ENCODE peak calls at places on chromosomes 1 and 21, in seven cellular contexts. One of them, this sample, is unnamed.

GRCh38 chr1:245245021-245245667 is 90.4 kb downstream of the KIF26B start:
- DNase-seq in AG08396: no peak
- DNase-seq in effector memory CD8-positive, alpha-beta T cell: no peak
- DNase-seq in naive thymus-derived CD8-positive, alpha-beta T cell: no peak
- DNase-seq in amniotic stem cell: no peak
- DNase-seq in PC-3: no peak
- DNase-seq in left ventricle myocardium inferior: no peak
- DNase-seq in this sample: no peak

GRCh38 chr1:196717868-196718267 is 56.8 kb upstream of the CFHR3 start:
- DNase-seq in AG08396: no peak
- DNase-seq in effector memory CD8-positive, alpha-beta T cell: no peak
- DNase-seq in naive thymus-derived CD8-positive, alpha-beta T cell: no peak
- DNase-seq in amniotic stem cell: no peak
- DNase-seq in PC-3: no peak
- DNase-seq in left ventricle myocardium inferior: no peak
- DNase-seq in this sample: no peak

GRCh38 chr1:118989878-118990378 is 1.8 kb upstream of the TBX15 start:
- DNase-seq in AG08396: no peak
- DNase-seq in effector memory CD8-positive, alpha-beta T cell: no peak
- DNase-seq in naive thymus-derived CD8-positive, alpha-beta T cell: no peak
- DNase-seq in amniotic stem cell: no peak
- DNase-seq in PC-3: no peak
- DNase-seq in left ventricle myocardium inferior: no peak
- DNase-seq in this sample: no peak

GRCh38 chr1:100720751-100721150 is 1.2 kb downstream of the VCAM1 start:
- DNase-seq in AG08396: no peak
- DNase-seq in effector memory CD8-positive, alpha-beta T cell: no peak
- DNase-seq in naive thymus-derived CD8-positive, alpha-beta T cell: no peak
- DNase-seq in amniotic stem cell: no peak
- DNase-seq in PC-3: no peak
- DNase-seq in left ventricle myocardium inferior: no peak
- DNase-seq in this sample: no peak

GRCh38 chr1:202343652-202344349 is 2.1 kb upstream of the UBE2T start:
- DNase-seq in AG08396: no peak
- DNase-seq in effector memory CD8-positive, alpha-beta T cell: no peak
- DNase-seq in naive thymus-derived CD8-positive, alpha-beta T cell: no peak
- DNase-seq in amniotic stem cell: peak; percentile 50
- DNase-seq in PC-3: peak; percentile 65
- DNase-seq in left ventricle myocardium inferior: no peak
- DNase-seq in this sample: peak; percentile 44

GRCh38 chr21:23534833-23535232 is 2072.4 kb downstream of the MRPL39 start:
- DNase-seq in AG08396: no peak
- DNase-seq in effector memory CD8-positive, alpha-beta T cell: no peak
- DNase-seq in naive thymus-derived CD8-positive, alpha-beta T cell: no peak
- DNase-seq in amniotic stem cell: no peak
- DNase-seq in PC-3: no peak
- DNase-seq in left ventricle myocardium inferior: no peak
- DNase-seq in this sample: no peak

GRCh38 chr1:167899253-167899681 is 14.7 kb downstream of the ADCY10 start:
- DNase-seq in AG08396: peak; percentile 63
- DNase-seq in effector memory CD8-positive, alpha-beta T cell: no peak
- DNase-seq in naive thymus-derived CD8-positive, alpha-beta T cell: no peak
- DNase-seq in amniotic stem cell: no peak
- DNase-seq in PC-3: no peak
- DNase-seq in left ventricle myocardium inferior: peak; percentile 38
- DNase-seq in this sample: no peak

GRCh38 chr1:39717809-39718208 is 20.9 kb upstream of the PPIE start:
- DNase-seq in AG08396: no peak
- DNase-seq in effector memory CD8-positive, alpha-beta T cell: no peak
- DNase-seq in naive thymus-derived CD8-positive, alpha-beta T cell: no peak
- DNase-seq in amniotic stem cell: no peak
- DNase-seq in PC-3: no peak
- DNase-seq in left ventricle myocardium inferior: no peak
- DNase-seq in this sample: no peak

GRCh38 chr1:174740248-174740990 is 259.3 kb upstream of the CACYBP start:
- DNase-seq in AG08396: no peak
- DNase-seq in effector memory CD8-positive, alpha-beta T cell: no peak
- DNase-seq in naive thymus-derived CD8-positive, alpha-beta T cell: no peak
- DNase-seq in amniotic stem cell: no peak
- DNase-seq in PC-3: peak; percentile 11
- DNase-seq in left ventricle myocardium inferior: no peak
- DNase-seq in this sample: no peak

GRCh38 chr1:80181418-80181817 is 1174.9 kb upstream of the ADGRL4 start:
- DNase-seq in AG08396: no peak
- DNase-seq in effector memory CD8-positive, alpha-beta T cell: no peak
- DNase-seq in naive thymus-derived CD8-positive, alpha-beta T cell: no peak
- DNase-seq in amniotic stem cell: no peak
- DNase-seq in PC-3: no peak
- DNase-seq in left ventricle myocardium inferior: no peak
- DNase-seq in this sample: no peak

GRCh38 chr1:194056169-194056568 is 869.8 kb upstream of the B3GALT2 start:
- DNase-seq in AG08396: no peak
- DNase-seq in effector memory CD8-positive, alpha-beta T cell: no peak
- DNase-seq in naive thymus-derived CD8-positive, alpha-beta T cell: peak; percentile 26
- DNase-seq in amniotic stem cell: no peak
- DNase-seq in PC-3: no peak
- DNase-seq in left ventricle myocardium inferior: no peak
- DNase-seq in this sample: no peak

GRCh38 chr1:222616535-222616934 is 1.4 kb upstream of the MIA3 start:
- DNase-seq in AG08396: peak; percentile 74
- DNase-seq in effector memory CD8-positive, alpha-beta T cell: no peak
- DNase-seq in naive thymus-derived CD8-positive, alpha-beta T cell: no peak
- DNase-seq in amniotic stem cell: no peak
- DNase-seq in PC-3: no peak
- DNase-seq in left ventricle myocardium inferior: no peak
- DNase-seq in this sample: no peak

GRCh38 chr1:39391741-39392679 is 99.4 kb upstream of the BMP8A start:
- DNase-seq in AG08396: peak; percentile 69
- DNase-seq in effector memory CD8-positive, alpha-beta T cell: no peak
- DNase-seq in naive thymus-derived CD8-positive, alpha-beta T cell: no peak
- DNase-seq in amniotic stem cell: peak; percentile 80
- DNase-seq in PC-3: peak; percentile 94
- DNase-seq in left ventricle myocardium inferior: no peak
- DNase-seq in this sample: no peak

GRCh38 chr1:162701286-162701685 is 69.0 kb downstream of the DDR2 start:
- DNase-seq in AG08396: no peak
- DNase-seq in effector memory CD8-positive, alpha-beta T cell: no peak
- DNase-seq in naive thymus-derived CD8-positive, alpha-beta T cell: no peak
- DNase-seq in amniotic stem cell: no peak
- DNase-seq in PC-3: no peak
- DNase-seq in left ventricle myocardium inferior: no peak
- DNase-seq in this sample: no peak

GRCh38 chr1:225845633-225846259 is 35.8 kb downstream of the EPHX1 start:
- DNase-seq in AG08396: peak; percentile 75
- DNase-seq in effector memory CD8-positive, alpha-beta T cell: no peak
- DNase-seq in naive thymus-derived CD8-positive, alpha-beta T cell: no peak
- DNase-seq in amniotic stem cell: peak; percentile 71
- DNase-seq in PC-3: peak; percentile 86
- DNase-seq in left ventricle myocardium inferior: peak; percentile 78
- DNase-seq in this sample: no peak

GRCh38 chr1:117061986-117062415 is 1.9 kb downstream of the TTF2 start:
- DNase-seq in AG08396: peak; percentile 53
- DNase-seq in effector memory CD8-positive, alpha-beta T cell: no peak
- DNase-seq in naive thymus-derived CD8-positive, alpha-beta T cell: no peak
- DNase-seq in amniotic stem cell: peak; percentile 3
- DNase-seq in PC-3: peak; percentile 28
- DNase-seq in left ventricle myocardium inferior: no peak
- DNase-seq in this sample: no peak

GRCh38 chr1:53628286-53628955 is 110.5 kb downstream of the GLIS1 start:
- DNase-seq in AG08396: no peak
- DNase-seq in effector memory CD8-positive, alpha-beta T cell: no peak
- DNase-seq in naive thymus-derived CD8-positive, alpha-beta T cell: no peak
- DNase-seq in amniotic stem cell: no peak
- DNase-seq in PC-3: no peak
- DNase-seq in left ventricle myocardium inferior: no peak
- DNase-seq in this sample: no peak

GRCh38 chr1:42926235-42926869 is 32.3 kb downstream of the SLC2A1 start:
- DNase-seq in AG08396: no peak
- DNase-seq in effector memory CD8-positive, alpha-beta T cell: no peak
- DNase-seq in naive thymus-derived CD8-positive, alpha-beta T cell: no peak
- DNase-seq in amniotic stem cell: no peak
- DNase-seq in PC-3: no peak
- DNase-seq in left ventricle myocardium inferior: no peak
- DNase-seq in this sample: no peak

GRCh38 chr1:10514490-10515235 is 39.9 kb downstream of the PEX14 start:
- DNase-seq in AG08396: no peak
- DNase-seq in effector memory CD8-positive, alpha-beta T cell: no peak
- DNase-seq in naive thymus-derived CD8-positive, alpha-beta T cell: no peak
- DNase-seq in amniotic stem cell: no peak
- DNase-seq in PC-3: peak; percentile 64
- DNase-seq in left ventricle myocardium inferior: no peak
- DNase-seq in this sample: peak; percentile 34

GRCh38 chr1:66951513-66951912 is 26.7 kb downstream of the MIER1 start:
- DNase-seq in AG08396: no peak
- DNase-seq in effector memory CD8-positive, alpha-beta T cell: no peak
- DNase-seq in naive thymus-derived CD8-positive, alpha-beta T cell: no peak
- DNase-seq in amniotic stem cell: peak; percentile 54
- DNase-seq in PC-3: no peak
- DNase-seq in left ventricle myocardium inferior: no peak
- DNase-seq in this sample: no peak

GRCh38 chr1:72891976-72892375 is 609.6 kb upstream of the NEGR1 start:
- DNase-seq in AG08396: no peak
- DNase-seq in effector memory CD8-positive, alpha-beta T cell: no peak
- DNase-seq in naive thymus-derived CD8-positive, alpha-beta T cell: no peak
- DNase-seq in amniotic stem cell: no peak
- DNase-seq in PC-3: no peak
- DNase-seq in left ventricle myocardium inferior: no peak
- DNase-seq in this sample: no peak

GRCh38 chr1:24705260-24706073 is 39.8 kb upstream of the CLIC4 start:
- DNase-seq in AG08396: peak; percentile 94
- DNase-seq in effector memory CD8-positive, alpha-beta T cell: no peak
- DNase-seq in naive thymus-derived CD8-positive, alpha-beta T cell: no peak
- DNase-seq in amniotic stem cell: no peak
- DNase-seq in PC-3: peak; percentile 98
- DNase-seq in left ventricle myocardium inferior: peak; percentile 82
- DNase-seq in this sample: peak; percentile 38

GRCh38 chr1:29180497-29181412 is 945 bp downstream of the SRSF4 start:
- DNase-seq in AG08396: no peak
- DNase-seq in effector memory CD8-positive, alpha-beta T cell: no peak
- DNase-seq in naive thymus-derived CD8-positive, alpha-beta T cell: no peak
- DNase-seq in amniotic stem cell: no peak
- DNase-seq in PC-3: peak; percentile 33
- DNase-seq in left ventricle myocardium inferior: no peak
- DNase-seq in this sample: no peak

GRCh38 chr1:18907021-18907913 is 4.9 kb upstream of the ALDH4A1 start:
- DNase-seq in AG08396: peak; percentile 68
- DNase-seq in effector memory CD8-positive, alpha-beta T cell: peak; percentile 70
- DNase-seq in naive thymus-derived CD8-positive, alpha-beta T cell: peak; percentile 34
- DNase-seq in amniotic stem cell: peak; percentile 24
- DNase-seq in PC-3: peak; percentile 76
- DNase-seq in left ventricle myocardium inferior: peak; percentile 53
- DNase-seq in this sample: peak; percentile 72

GRCh38 chr1:65890201-65890600 is 97.5 kb downstream of the PDE4B start:
- DNase-seq in AG08396: no peak
- DNase-seq in effector memory CD8-positive, alpha-beta T cell: no peak
- DNase-seq in naive thymus-derived CD8-positive, alpha-beta T cell: no peak
- DNase-seq in amniotic stem cell: no peak
- DNase-seq in PC-3: no peak
- DNase-seq in left ventricle myocardium inferior: no peak
- DNase-seq in this sample: no peak

GRCh38 chr1:207565546-207566468 is 69.8 kb downstream of the CR1 start:
- DNase-seq in AG08396: no peak
- DNase-seq in effector memory CD8-positive, alpha-beta T cell: no peak
- DNase-seq in naive thymus-derived CD8-positive, alpha-beta T cell: no peak
- DNase-seq in amniotic stem cell: no peak
- DNase-seq in PC-3: peak; percentile 76
- DNase-seq in left ventricle myocardium inferior: no peak
- DNase-seq in this sample: no peak

GRCh38 chr1:75097686-75098085 is 36.5 kb upstream of the LHX8 start:
- DNase-seq in AG08396: no peak
- DNase-seq in effector memory CD8-positive, alpha-beta T cell: no peak
- DNase-seq in naive thymus-derived CD8-positive, alpha-beta T cell: no peak
- DNase-seq in amniotic stem cell: no peak
- DNase-seq in PC-3: no peak
- DNase-seq in left ventricle myocardium inferior: no peak
- DNase-seq in this sample: no peak

GRCh38 chr1:203250936-203251335 is 21.5 kb upstream of the CHIT1 start:
- DNase-seq in AG08396: no peak
- DNase-seq in effector memory CD8-positive, alpha-beta T cell: no peak
- DNase-seq in naive thymus-derived CD8-positive, alpha-beta T cell: no peak
- DNase-seq in amniotic stem cell: no peak
- DNase-seq in PC-3: peak; percentile 29
- DNase-seq in left ventricle myocardium inferior: no peak
- DNase-seq in this sample: no peak

GRCh38 chr1:219702551-219703215 is 89.8 kb upstream of the ZC3H11B start:
- DNase-seq in AG08396: no peak
- DNase-seq in effector memory CD8-positive, alpha-beta T cell: no peak
- DNase-seq in naive thymus-derived CD8-positive, alpha-beta T cell: no peak
- DNase-seq in amniotic stem cell: no peak
- DNase-seq in PC-3: peak; percentile 98
- DNase-seq in left ventricle myocardium inferior: no peak
- DNase-seq in this sample: no peak